ENCODE peak calls at places on chromosomes 16 and 17, in ten cellular contexts. M is activated CD8-positive, alpha-beta memory T cell treated with anti-CD3 and anti-CD28 coated beads, Interleukin-2, amount 10 ng/mL, durations not matched to agents 7 days and 5 days; H is stimulated activated memory B cell treated with anti-CD40 and anti-IgM and Interleukin-4, amounts not matched to agents 10 μg/mL and 1 μg/mL and 100 μg/mL, for 72 hours; S is activated T-cell treated with anti-CD3 and anti-CD28 coated beads, Interleukin-2, amount 50 U/mL, for 72 hours; N is HepG2; Y is A549; O is left colon; X is gastroesophageal sphincter; K is GM23338; P is CD4-positive, CD25-positive, alpha-beta regulatory T cell. A is an unnamed sample.

GRCh38 chr17:80984749-80985148 is 6.9 kb upstream of the CHMP6 start:
- ATAC-seq in Y (peak), O (no peak), S (no peak), N (peak), X (peak), M (no peak), P (no peak), H (no peak), K (peak), A (no peak)

GRCh38 chr16:30746638-30747160 is 1.5 kb upstream of the PHKG2 start:
- ATAC-seq in N (no peak), P (no peak), K (no peak), S (no peak), M (no peak), H (no peak), X (no peak), Y (no peak), O (no peak), A (no peak)

GRCh38 chr17:31289790-31290189 is 7.2 kb downstream of the OMG start:
- ATAC-seq in X (no peak), P (no peak), N (no peak), Y (no peak), S (no peak), K (no peak), H (no peak), O (no peak), M (no peak), A (no peak)

GRCh38 chr16:56225013-56225742 is 33.9 kb downstream of the GNAO1 start:
- ATAC-seq in M (no peak), O (no peak), N (no peak), S (no peak), X (no peak), Y (no peak), P (no peak), K (no peak), H (no peak), A (no peak)

GRCh38 chr17:50213026-50214015 is 11.9 kb upstream of the COL1A1 start:
- ATAC-seq in Y (peak), H (peak), M (peak), S (peak), N (peak), O (no peak), K (peak), P (peak), X (no peak), A (peak)

GRCh38 chr16:85480727-85481101 is 132.4 kb upstream of the GSE1 start:
- ATAC-seq in Y (no peak), X (no peak), O (peak), H (peak), P (no peak), S (no peak), M (no peak), N (no peak), K (peak), A (no peak)

GRCh38 chr17:80676096-80676466 is 131.4 kb downstream of the RPTOR start:
- ATAC-seq in X (no peak), Y (no peak), H (no peak), S (no peak), O (no peak), N (no peak), P (no peak), M (no peak), K (no peak), A (no peak)

GRCh38 chr17:67164298-67164697 is 80.7 kb downstream of the HELZ start:
- ATAC-seq in H (no peak), P (no peak), S (no peak), N (no peak), M (no peak), X (no peak), Y (no peak), O (no peak), K (no peak), A (no peak)

GRCh38 chr16:11109551-11109950 is 146.5 kb downstream of the SOCS1 start:
- ATAC-seq in S (no peak), P (no peak), O (no peak), H (no peak), Y (no peak), K (no peak), X (no peak), M (no peak), N (no peak), A (no peak)

GRCh38 chr17:35726609-35727460 is 4.6 kb upstream of the RASL10B start:
- ATAC-seq in X (peak), O (peak), K (peak), S (no peak), Y (no peak), P (no peak), M (no peak), H (no peak), N (peak), A (no peak)

GRCh38 chr16:28166394-28167208 is 45.2 kb downstream of the XPO6 start:
- ATAC-seq in H (peak), O (no peak), X (no peak), P (no peak), K (no peak), Y (peak), S (peak), N (peak), M (peak), A (peak)

GRCh38 chr17:32256695-32257013 is 9.0 kb upstream of the RHBDL3 start:
- ATAC-seq in M (no peak), Y (no peak), K (no peak), N (no peak), H (peak), X (no peak), S (no peak), P (no peak), O (no peak), A (no peak)

GRCh38 chr16:70715860-70716357 is 30.1 kb upstream of the MTSS2 start:
- ATAC-seq in H (no peak), X (no peak), O (no peak), P (no peak), M (no peak), S (no peak), K (peak), N (no peak), Y (no peak), A (no peak)

GRCh38 chr16:87939562-87940423 is 3.5 kb upstream of the CA5A start:
- ATAC-seq in Y (no peak), X (no peak), P (no peak), O (no peak), S (no peak), H (no peak), K (peak), M (no peak), N (no peak), A (no peak)

GRCh38 chr17:2905269-2905668 is 109.0 kb downstream of the RAP1GAP2 start:
- ATAC-seq in S (no peak), P (no peak), O (no peak), N (no peak), Y (no peak), X (no peak), K (no peak), H (no peak), M (no peak), A (no peak)

GRCh38 chr16:20879175-20880053 is 20.7 kb downstream of the DCUN1D3 start:
- ATAC-seq in H (peak), N (peak), S (peak), X (no peak), P (no peak), K (no peak), M (peak), O (no peak), Y (peak), A (no peak)

GRCh38 chr17:16917995-16918394 is 53.9 kb downstream of the TNFRSF13B start:
- ATAC-seq in K (no peak), Y (no peak), M (no peak), S (no peak), O (peak), P (no peak), N (no peak), H (no peak), X (no peak), A (no peak)

GRCh38 chr17:82298538-82299421 is 18.6 kb downstream of the CD7 start:
- ATAC-seq in P (peak), X (no peak), S (no peak), H (no peak), O (no peak), M (no peak), Y (no peak), N (peak), K (no peak), A (no peak)

GRCh38 chr17:73770115-73770848 is 126.0 kb upstream of the SDK2 start:
- ATAC-seq in H (no peak), S (no peak), O (peak), X (peak), K (no peak), N (no peak), M (no peak), Y (peak), P (no peak), A (peak)

GRCh38 chr17:30388321-30389179 is 9.8 kb downstream of the CPD start:
- ATAC-seq in H (no peak), N (no peak), K (peak), O (no peak), M (no peak), Y (peak), X (no peak), P (no peak), S (no peak), A (peak)

GRCh38 chr17:16583781-16584180 is 14.8 kb upstream of the ZNF287 start:
- ATAC-seq in Y (no peak), X (no peak), H (no peak), S (peak), M (no peak), N (no peak), O (no peak), K (peak), P (no peak), A (no peak)

GRCh38 chr16:20894388-20894787 is 5.8 kb downstream of the DCUN1D3 start:
- ATAC-seq in N (peak), M (no peak), P (no peak), X (no peak), Y (no peak), O (no peak), K (no peak), S (no peak), H (no peak), A (no peak)

GRCh38 chr16:4535627-4536108 is 2.9 kb downstream of the CDIP1 start:
- ATAC-seq in S (peak), P (no peak), K (no peak), N (no peak), M (peak), X (no peak), Y (no peak), H (peak), O (no peak), A (no peak)

GRCh38 chr16:15835136-15835878 is 21.5 kb downstream of the MYH11 start:
- ATAC-seq in O (no peak), K (no peak), N (no peak), X (no peak), M (peak), Y (no peak), H (peak), S (peak), P (no peak), A (no peak)

GRCh38 chr17:48077555-48077954 is 23.7 kb downstream of the CBX1 start:
- ATAC-seq in Y (no peak), N (no peak), S (no peak), P (no peak), K (no peak), M (no peak), H (no peak), O (no peak), X (no peak), A (no peak)

GRCh38 chr16:4869147-4869790 is 22.0 kb downstream of the UBN1 start:
- ATAC-seq in X (no peak), H (no peak), M (no peak), N (no peak), K (no peak), P (no peak), O (peak), Y (no peak), S (no peak), A (peak)

GRCh38 chr17:77571562-77571981 is 386.9 kb upstream of the TNRC6C start:
- ATAC-seq in O (peak), N (no peak), P (peak), S (no peak), H (no peak), Y (no peak), K (no peak), X (no peak), M (no peak), A (no peak)

GRCh38 chr16:79834720-79835119 is 234.2 kb upstream of the MAF start:
- ATAC-seq in P (no peak), S (no peak), X (no peak), H (no peak), K (no peak), Y (no peak), N (no peak), M (no peak), O (no peak), A (no peak)

GRCh38 chr17:82605939-82606600 is 42.2 kb downstream of the WDR45B start:
- ATAC-seq in H (no peak), N (peak), M (no peak), S (no peak), O (no peak), X (no peak), K (no peak), Y (peak), P (no peak), A (peak)

GRCh38 chr16:56679813-56680212 is 2.5 kb upstream of the MT1X start:
- ATAC-seq in P (no peak), M (no peak), K (no peak), Y (no peak), S (peak), O (no peak), X (no peak), H (no peak), N (no peak), A (peak)

GRCh38 chr17:60165976-60166375 is 16.2 kb downstream of the CA4 start:
- ATAC-seq in K (no peak), S (peak), P (peak), O (peak), X (no peak), H (peak), N (no peak), M (peak), Y (no peak), A (no peak)